ENCODE peak calls at places on chromosome 3, in seven cellular contexts. R, V, F, O, G, A and Z are unnamed samples. For H3K4me1 and H3K36me3, the result is how much of the 10 kb centered on the place peaks cover.

GRCh38 chr3:13515786-13516783 is 32.8 kb upstream of the FBLN2 start:
- DNase-seq in F (no peak), G (no peak), V (peak), R (no peak), A (no peak), O (no peak), Z (no peak)

GRCh38 chr3:60336061-60336460 is 915.2 kb downstream of the FHIT start:
- DNase-seq in G (no peak), V (no peak), A (no peak), O (no peak), F (no peak), R (no peak), Z (no peak)

GRCh38 chr3:138434875-138435772 is 708 bp downstream of the ESYT3 start:
- DNase-seq in G (peak), V (no peak), O (no peak), F (no peak), R (peak), A (no peak), Z (no peak)

GRCh38 chr3:117790256-117790987 is 1080.8 kb downstream of the TUSC7 start:
- DNase-seq in O (no peak), A (no peak), G (no peak), F (no peak), V (no peak), R (no peak), Z (no peak)

GRCh38 chr3:49327485-49327884 is 12.4 kb downstream of the USP4 start:
- DNase-seq in G (no peak), V (no peak), R (no peak), A (no peak), F (no peak), O (no peak), Z (no peak)

GRCh38 chr3:197354195-197355059 is 56.0 kb upstream of the DLG1 start:
- DNase-seq in G (peak), A (no peak), R (no peak), O (peak), F (no peak), V (peak), Z (no peak)

GRCh38 chr3:149459491-149460057 is 14.9 kb upstream of the TM4SF4 start:
- DNase-seq in A (no peak), F (no peak), V (no peak), O (no peak), R (no peak), G (no peak), Z (no peak)

GRCh38 chr3:155890671-155891190 is 20.3 kb downstream of the GMPS start:
- DNase-seq in R (no peak), G (peak), A (no peak), F (no peak), O (no peak), V (no peak), Z (peak)

GRCh38 chr3:134430950-134431445 is 54.8 kb downstream of the ANAPC13 start:
- DNase-seq in R (no peak), F (no peak), V (no peak), G (no peak), A (no peak), O (no peak), Z (no peak)

GRCh38 chr3:135898774-135899173 is 66.8 kb upstream of the PPP2R3A start:
- DNase-seq in O (no peak), A (no peak), V (no peak), F (no peak), G (no peak), R (no peak), Z (no peak)

GRCh38 chr3:17941766-17942165 is 199.3 kb upstream of the TBC1D5 start:
- DNase-seq in F (no peak), G (no peak), R (no peak), A (no peak), V (no peak), O (no peak), Z (no peak)

GRCh38 chr3:31733234-31733667 is 200.5 kb downstream of the STT3B start:
- DNase-seq in O (peak), A (no peak), G (peak), V (no peak), R (no peak), F (peak), Z (peak)

GRCh38 chr3:111073186-111073585 is 1.6 kb downstream of the NECTIN3 start:
- DNase-seq in F (peak), R (peak), A (no peak), O (no peak), V (no peak), G (no peak), Z (no peak)
- H3K4me1 ChIP-seq in F (under half), R (under half), A (under half), O (under half), V (under half), G (under half), Z (under half)

GRCh38 chr3:184192889-184193288 is 6.9 kb downstream of the ABCF3 start:
- DNase-seq in G (no peak), O (no peak), V (no peak), A (no peak), F (no peak), R (no peak), Z (no peak)

GRCh38 chr3:184196536-184196935 is 10.5 kb downstream of the ABCF3 start:
- DNase-seq in R (no peak), V (no peak), F (no peak), A (no peak), G (no peak), O (no peak), Z (peak)

GRCh38 chr3:184189421-184189820 is 3.4 kb downstream of the ABCF3 start:
- DNase-seq in F (no peak), V (no peak), G (no peak), O (no peak), A (no peak), R (no peak), Z (no peak)

GRCh38 chr3:184198509-184198908 is 12.5 kb downstream of the ABCF3 start:
- DNase-seq in V (no peak), F (no peak), O (no peak), A (no peak), R (no peak), G (no peak), Z (no peak)

GRCh38 chr3:184193991-184194539 is 8.1 kb downstream of the ABCF3 start:
- DNase-seq in R (no peak), F (no peak), G (no peak), A (no peak), V (no peak), O (no peak), Z (no peak)
- H3K36me3 ChIP-seq in R (under half), F (under half), G (under half), A (under half), V (under half), O (half or more), Z (half or more)

DNA sequence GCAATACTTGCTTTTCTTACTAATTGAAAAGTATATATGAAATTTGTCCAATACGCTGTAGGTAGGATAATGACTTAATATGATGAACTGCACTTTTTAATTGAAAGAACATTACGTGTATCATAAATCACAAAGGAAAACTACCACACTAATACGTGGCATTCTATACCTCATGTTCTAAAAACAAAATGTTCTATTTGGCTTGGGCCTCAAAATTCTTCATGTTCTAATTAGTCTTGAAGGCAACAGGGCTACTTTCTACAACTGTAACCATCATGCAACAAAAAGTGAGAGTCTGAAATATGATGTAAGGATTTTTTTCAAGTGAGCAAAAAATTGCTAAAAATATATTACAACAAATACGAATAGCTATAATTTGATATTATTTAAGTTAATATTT is 19.8 kb downstream of the THRB start:
- DNase-seq in A (no peak), V (no peak), R (no peak), F (no peak), O (no peak), G (no peak), Z (no peak)
- TF ChIP-seq CTCF in A (no peak), V (no peak), R (no peak), F (no peak), O (no peak), G (no peak), Z (no peak)

GRCh38 chr3:5194801-5195509 is 7.4 kb downstream of the EDEM1 start:
- DNase-seq in O (no peak), G (no peak), V (no peak), R (no peak), A (no peak), F (peak), Z (peak)
- H3K4me1 ChIP-seq in O (half or more), G (under half), V (half or more), R (under half), A (under half), F (half or more), Z (half or more)

DNA sequence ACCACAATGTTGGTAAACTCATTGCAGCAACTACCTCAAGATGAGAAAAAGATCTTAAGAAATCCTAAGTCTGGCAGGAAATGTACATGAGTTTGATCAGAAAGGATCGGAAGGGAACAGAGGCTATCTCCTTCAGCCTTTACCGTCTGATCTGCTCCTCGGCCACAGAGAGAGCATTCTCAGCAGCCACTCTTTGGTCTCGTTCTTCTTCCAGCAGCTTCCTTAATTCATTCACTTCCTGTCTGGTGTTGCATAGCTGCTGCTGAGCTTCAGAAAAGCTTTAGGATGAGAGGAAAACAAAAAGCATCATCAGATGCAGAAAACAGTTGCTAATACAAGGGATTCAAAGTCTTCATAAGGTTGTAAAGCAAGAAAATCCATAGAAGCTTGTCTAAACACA is 6.6 kb upstream of the HCLS1 start:
- DNase-seq in V (no peak), A (no peak), F (no peak), R (no peak), G (no peak), O (no peak), Z (no peak)
- H3K36me3 ChIP-seq in V (under half), A (under half), F (under half), R (half or more), G (half or more), O (half or more), Z (under half)

DNA sequence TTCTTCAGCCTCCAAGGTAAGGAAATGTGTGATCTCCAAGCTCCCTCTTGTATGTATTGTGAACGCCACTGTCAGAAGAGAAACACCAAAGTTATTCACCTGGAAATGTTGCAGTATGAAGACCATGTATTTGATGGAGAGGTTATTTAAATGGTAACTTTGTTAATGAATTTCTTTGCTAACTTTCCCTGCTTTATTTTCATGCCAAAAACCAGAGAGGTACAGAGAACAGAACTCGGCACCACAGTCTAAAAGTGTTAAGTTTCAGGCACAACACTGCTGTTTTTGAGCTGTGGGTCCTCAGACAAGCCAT is 73.1 kb upstream of the TNFSF10 start:
- DNase-seq in R (no peak), O (no peak), A (no peak), G (no peak), V (no peak), F (no peak), Z (no peak)
- TF ChIP-seq CTCF in R (no peak), O (no peak), A (no peak), G (no peak), V (no peak), F (no peak), Z (no peak)

GRCh38 chr3:66468016-66468735 is 32.6 kb downstream of the LRIG1 start:
- DNase-seq in O (no peak), F (no peak), R (no peak), A (no peak), G (no peak), V (no peak), Z (no peak)

GRCh38 chr3:66472313-66473134 is 28.3 kb downstream of the LRIG1 start:
- DNase-seq in O (no peak), V (no peak), G (no peak), R (no peak), A (no peak), F (peak), Z (no peak)

GRCh38 chr3:66470956-66471686 is 29.7 kb downstream of the LRIG1 start:
- DNase-seq in O (no peak), V (no peak), G (no peak), A (no peak), F (no peak), R (no peak), Z (no peak)

GRCh38 chr3:66469220-66469640 is 31.6 kb downstream of the LRIG1 start:
- DNase-seq in G (no peak), V (no peak), A (no peak), F (no peak), O (no peak), R (no peak), Z (no peak)

DNA sequence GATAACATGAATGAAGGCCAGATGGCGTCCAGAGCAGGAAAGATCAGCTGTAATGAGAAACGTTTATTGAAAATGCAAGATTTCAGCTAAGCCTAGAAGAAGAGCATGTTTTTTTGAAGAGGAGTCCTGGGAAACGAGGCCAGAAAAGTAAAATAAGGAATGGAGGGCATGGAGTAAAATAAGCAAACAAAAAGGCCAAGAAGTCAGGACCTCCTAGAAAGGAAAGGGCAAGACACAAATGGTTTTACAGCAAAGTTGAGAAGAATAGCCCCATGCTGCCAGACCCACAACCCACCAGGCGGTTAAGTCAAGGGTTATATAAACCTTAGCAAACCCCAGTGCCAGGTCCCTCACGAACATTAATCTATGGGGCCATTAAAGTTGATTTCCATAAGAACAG is 30.5 kb downstream of the LRIG1 start:
- DNase-seq in R (no peak), F (no peak), G (no peak), O (no peak), V (no peak), A (no peak), Z (no peak)
- H3K4me1 ChIP-seq in R (under half), F (under half), G (under half), O (half or more), V (half or more), A (under half), Z (under half)